ENCODE peak calls at places on chromosome 16, in seven cellular contexts. A, P, N, K, L, C and U are unnamed samples.

GRCh38 chr16:64450170-64450569 is 671.7 kb downstream of the CDH11 start:
- DNase-seq in K (no peak), L (no peak), P (no peak), C (no peak), A (no peak), N (no peak), U (no peak)

GRCh38 chr16:7086842-7087616 is 245.6 kb upstream of the RBFOX1 start:
- DNase-seq in A (peak; percentile 69), K (no peak), C (no peak), L (no peak), P (no peak), N (peak; percentile 5), U (peak; percentile 11)

GRCh38 chr16:6247150-6247549 is 1085.5 kb upstream of the RBFOX1 start:
- DNase-seq in A (no peak), N (no peak), P (no peak), L (no peak), K (no peak), C (no peak), U (no peak)

GRCh38 chr16:56093055-56093454 is 98.2 kb upstream of the GNAO1 start:
- DNase-seq in N (no peak), A (no peak), P (no peak), K (no peak), L (no peak), C (no peak), U (no peak)

GRCh38 chr16:85372627-85373372 is 240.3 kb upstream of the GSE1 start:
- DNase-seq in N (peak; percentile 47), L (peak; percentile 61), C (peak; percentile 74), P (peak; percentile 63), K (no peak), A (no peak), U (no peak)

GRCh38 chr16:19583665-19584300 is 28.3 kb downstream of the VPS35L start:
- DNase-seq in N (peak; percentile 65), P (peak; percentile 58), C (no peak), A (no peak), K (peak; percentile 20), L (peak; percentile 30), U (peak; percentile 18)

GRCh38 chr16:31880322-31880979 is 6.8 kb downstream of the ZNF267 start:
- DNase-seq in C (no peak), P (peak; percentile 83), K (no peak), N (peak; percentile 9), L (no peak), A (no peak), U (no peak)

GRCh38 chr16:74438492-74438979 is 17.3 kb upstream of the CLEC18B start:
- DNase-seq in K (no peak), L (no peak), C (no peak), N (peak; percentile 30), A (no peak), P (no peak), U (no peak)

GRCh38 chr16:58393138-58393504 is 850 bp downstream of the GINS3 start:
- DNase-seq in L (no peak), A (no peak), N (no peak), K (no peak), P (no peak), C (no peak), U (no peak)

DNA sequence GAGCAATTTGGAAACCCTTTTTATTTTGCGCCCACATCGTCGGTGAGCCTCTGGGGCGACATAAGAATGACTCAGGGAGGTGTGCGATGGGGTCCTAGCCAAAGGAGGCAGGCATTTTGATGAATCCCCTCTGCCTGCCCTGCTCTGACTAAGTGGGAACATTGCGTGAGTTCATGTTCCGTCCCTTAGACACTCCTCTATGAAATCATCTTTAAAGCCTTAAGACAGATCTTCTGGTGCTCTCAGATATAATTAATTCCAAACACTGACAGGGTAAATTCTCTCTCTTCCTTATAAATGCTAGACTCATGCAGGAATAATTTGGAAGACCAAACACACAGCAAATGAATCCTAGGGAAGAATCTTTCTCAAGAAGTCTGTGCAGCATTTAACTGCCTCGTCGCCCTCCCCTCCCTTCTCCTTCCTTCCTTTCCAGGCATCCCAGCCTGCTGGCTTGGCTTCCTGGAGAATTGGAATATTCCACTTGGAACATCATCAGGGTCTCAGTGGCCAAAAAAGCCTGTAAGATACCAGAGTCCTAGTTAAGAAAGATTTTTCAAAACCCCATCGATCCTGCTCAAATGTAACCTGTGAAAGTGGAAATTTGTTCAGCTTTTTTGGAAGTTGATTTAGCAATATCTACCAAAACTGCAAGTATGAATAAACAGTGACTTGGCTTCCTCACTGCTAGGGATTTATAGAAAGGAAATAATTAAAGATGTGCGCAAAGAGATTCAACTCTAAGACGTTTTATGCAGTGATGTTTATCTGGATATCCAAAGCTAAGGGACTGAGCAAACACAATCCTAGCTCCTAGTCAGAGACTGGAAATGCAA is 52.5 kb upstream of the FOXF1 start:
- DNase-seq in A (no peak), P (peak; percentile 94), K (no peak), L (no peak), N (no peak), C (no peak), U (no peak)
- H3K27ac ChIP-seq in A (no peak overlapping the region), P (peak overlapping the region; percentile 59), K (no peak overlapping the region), L (peak overlapping the region; percentile 26), N (peak overlapping the region; percentile 53), C (no peak overlapping the region), U (no peak overlapping the region)

GRCh38 chr16:1348926-1349325 is 2.8 kb downstream of the TSR3 start:
- DNase-seq in A (no peak), C (no peak), L (no peak), K (no peak), P (no peak), N (no peak), U (no peak)
- H3K27ac ChIP-seq in A (no peak overlapping the region), C (no peak overlapping the region), L (no peak overlapping the region), K (no peak overlapping the region), P (no peak overlapping the region), N (no peak overlapping the region), U (no peak overlapping the region)

GRCh38 chr16:82047374-82047773 is 12.3 kb downstream of the HSD17B2 start:
- DNase-seq in L (no peak), N (no peak), A (no peak), C (no peak), P (no peak), K (no peak), U (no peak)
- H3K27ac ChIP-seq in L (no peak overlapping the region), N (no peak overlapping the region), A (no peak overlapping the region), C (no peak overlapping the region), P (no peak overlapping the region), K (peak overlapping the region; percentile 14), U (no peak overlapping the region)

GRCh38 chr16:50806099-50807062 is 64.5 kb downstream of the CYLD start:
- DNase-seq in P (peak; percentile 93), C (peak; percentile 49), K (peak; percentile 79), A (peak; percentile 90), L (peak; percentile 91), N (peak; percentile 86), U (peak; percentile 47)
- H3K27ac ChIP-seq in P (no peak overlapping the region), C (peak overlapping the region; percentile 61), K (peak overlapping the region; percentile 58), A (peak overlapping the region; percentile 88), L (peak overlapping the region; percentile 58), N (peak overlapping the region; percentile 70), U (peak overlapping the region; percentile 86)

GRCh38 chr16:86939609-86940008 is 361.3 kb downstream of the FOXL1 start:
- DNase-seq in P (no peak), A (no peak), N (no peak), K (no peak), L (no peak), C (no peak), U (no peak)

GRCh38 chr16:86945166-86945900 is 367.0 kb downstream of the FOXL1 start:
- DNase-seq in A (no peak), C (no peak), K (no peak), P (no peak), L (no peak), N (no peak), U (no peak)

GRCh38 chr16:86941731-86942468 is 363.6 kb downstream of the FOXL1 start:
- DNase-seq in N (no peak), P (no peak), C (no peak), L (no peak), A (no peak), K (no peak), U (no peak)

GRCh38 chr16:86946396-86946795 is 368.0 kb downstream of the FOXL1 start:
- DNase-seq in A (no peak), C (no peak), P (no peak), K (no peak), L (no peak), N (no peak), U (no peak)

DNA sequence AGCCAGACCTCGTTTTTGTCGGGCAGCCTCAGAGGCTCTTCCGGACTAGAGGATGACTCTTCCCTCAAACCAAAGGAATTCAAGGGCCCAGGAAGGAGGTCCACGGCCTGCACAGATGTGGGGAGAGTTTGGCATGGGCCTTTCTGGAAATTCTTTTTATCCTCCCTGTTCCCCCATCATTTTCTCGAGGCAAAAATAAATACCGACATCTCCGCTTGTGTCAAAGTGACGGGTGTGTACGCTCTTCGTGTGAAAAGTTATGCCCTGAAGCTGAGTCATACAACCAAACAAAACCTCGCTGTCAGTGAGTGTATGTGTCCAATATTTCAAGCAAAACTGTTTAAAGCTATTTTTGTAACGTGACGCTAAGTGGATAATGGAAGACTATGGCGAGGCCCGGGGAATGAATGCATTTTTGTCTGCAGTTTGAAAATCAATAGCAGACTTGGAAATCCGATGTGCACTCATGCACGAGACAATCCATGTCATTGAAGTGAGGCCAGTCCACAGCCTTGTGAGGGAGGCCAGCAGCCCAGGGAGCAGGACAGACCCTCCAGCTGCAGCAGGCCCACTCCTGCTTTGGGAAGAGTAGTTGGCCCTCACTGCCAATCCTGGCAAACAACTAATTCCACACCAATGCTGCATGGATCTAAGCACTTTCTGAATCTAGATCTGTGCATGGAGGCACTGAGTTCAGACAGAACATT is 364.3 kb downstream of the FOXL1 start:
- DNase-seq in C (no peak), K (no peak), N (no peak), A (no peak), P (peak; percentile 31), L (no peak), U (no peak)
- H3K27ac ChIP-seq in C (peak overlapping the region; percentile 71), K (no peak overlapping the region), N (no peak overlapping the region), A (no peak overlapping the region), P (no peak overlapping the region), L (no peak overlapping the region), U (no peak overlapping the region)

GRCh38 chr16:88923926-88924833 is 52.8 kb downstream of the CBFA2T3 start:
- DNase-seq in N (no peak), C (no peak), K (peak; percentile 90), P (no peak), L (no peak), A (no peak), U (no peak)

GRCh38 chr16:88924834-88925539 is 52.0 kb downstream of the CBFA2T3 start:
- DNase-seq in N (no peak), P (peak; percentile 59), A (no peak), C (no peak), L (no peak), K (peak; percentile 77), U (no peak)

GRCh38 chr16:88927010-88927409 is 50.0 kb downstream of the CBFA2T3 start:
- DNase-seq in C (no peak), K (no peak), N (peak; percentile 42), L (no peak), P (no peak), A (no peak), U (no peak)

GRCh38 chr16:88926374-88926990 is 50.5 kb downstream of the CBFA2T3 start:
- DNase-seq in L (no peak), K (no peak), A (no peak), P (no peak), C (no peak), N (no peak), U (no peak)

GRCh38 chr16:88925540-88925887 is 51.5 kb downstream of the CBFA2T3 start:
- DNase-seq in A (no peak), C (no peak), N (no peak), P (no peak), K (no peak), L (no peak), U (no peak)
- H3K27ac ChIP-seq in A (no peak overlapping the region), C (no peak overlapping the region), N (no peak overlapping the region), P (no peak overlapping the region), K (peak overlapping the region; percentile 93), L (no peak overlapping the region), U (no peak overlapping the region)